ENCODE peak calls at places on chromosomes 13 and 19, in four cellular contexts. One of them, this sample, is unnamed.

GRCh38 chr19:1837222-1837565 is 11.1 kb downstream of the REXO1 start:
- DNase-seq in HepG2: no peak
- DNase-seq in HCT116: no peak
- DNase-seq in H1: no peak
- DNase-seq in this sample: no peak

GRCh38 chr13:40179421-40179820 is 487.0 kb downstream of the FOXO1 start:
- DNase-seq in HepG2: no peak
- DNase-seq in HCT116: no peak
- DNase-seq in H1: no peak
- DNase-seq in this sample: no peak

GRCh38 chr13:49374585-49375290 is 69.1 kb downstream of the CAB39L start:
- DNase-seq in HepG2: no peak
- DNase-seq in HCT116: no peak
- DNase-seq in H1: no peak
- DNase-seq in this sample: no peak

GRCh38 chr19:18762125-18763023 is 28.7 kb downstream of the COMP start:
- DNase-seq in HepG2: peak
- DNase-seq in HCT116: peak
- DNase-seq in H1: no peak
- DNase-seq in this sample: no peak

GRCh38 chr13:100129605-100130004 is 40.7 kb downstream of the PCCA start:
- DNase-seq in HepG2: no peak
- DNase-seq in HCT116: no peak
- DNase-seq in H1: no peak
- DNase-seq in this sample: peak

GRCh38 chr19:54662730-54663129 is at the start of gene LILRB4:
- DNase-seq in HepG2: no peak
- DNase-seq in HCT116: no peak
- DNase-seq in H1: no peak
- DNase-seq in this sample: no peak

GRCh38 chr19:16895467-16896097 is 6.8 kb downstream of the F2RL3 start:
- DNase-seq in HepG2: no peak
- DNase-seq in HCT116: no peak
- DNase-seq in H1: no peak
- DNase-seq in this sample: no peak

GRCh38 chr19:1825909-1826556 is 14.0 kb upstream of the ATP8B3 start:
- DNase-seq in HepG2: peak
- DNase-seq in HCT116: no peak
- DNase-seq in H1: peak
- DNase-seq in this sample: peak

GRCh38 chr13:66492479-66492878 is 737.7 kb downstream of the PCDH9 start:
- DNase-seq in HepG2: peak
- DNase-seq in HCT116: peak
- DNase-seq in H1: no peak
- DNase-seq in this sample: no peak

GRCh38 chr19:43694553-43694952 is 21.3 kb upstream of the IRGC start:
- DNase-seq in HepG2: no peak
- DNase-seq in HCT116: no peak
- DNase-seq in H1: no peak
- DNase-seq in this sample: no peak

GRCh38 chr13:108903613-108904012 is 274.2 kb downstream of the MYO16 start:
- DNase-seq in HepG2: no peak
- DNase-seq in HCT116: no peak
- DNase-seq in H1: no peak
- DNase-seq in this sample: no peak

GRCh38 chr13:30685320-30685859 is 50.0 kb upstream of the ALOX5AP start:
- DNase-seq in HepG2: no peak
- DNase-seq in HCT116: no peak
- DNase-seq in H1: no peak
- DNase-seq in this sample: no peak

GRCh38 chr13:29850213-29850898 is at the start of gene UBL3:
- DNase-seq in HepG2: peak
- DNase-seq in HCT116: peak
- DNase-seq in H1: peak
- DNase-seq in this sample: peak

GRCh38 chr13:71522976-71523517 is 344.0 kb downstream of the DACH1 start:
- DNase-seq in HepG2: no peak
- DNase-seq in HCT116: no peak
- DNase-seq in H1: no peak
- DNase-seq in this sample: no peak

GRCh38 chr13:20721454-20722357 is 18.2 kb downstream of the IL17D start:
- DNase-seq in HepG2: no peak
- DNase-seq in HCT116: no peak
- DNase-seq in H1: no peak
- DNase-seq in this sample: no peak

GRCh38 chr13:102316732-102317131 is 85.1 kb downstream of the FGF14 start:
- DNase-seq in HepG2: no peak
- DNase-seq in HCT116: no peak
- DNase-seq in H1: no peak
- DNase-seq in this sample: no peak

GRCh38 chr13:110925023-110925608 is 10.2 kb upstream of the ANKRD10 start:
- DNase-seq in HepG2: no peak
- DNase-seq in HCT116: no peak
- DNase-seq in H1: no peak
- DNase-seq in this sample: no peak

GRCh38 chr19:15634105-15634504 is 6.6 kb upstream of the CYP4F3 start:
- DNase-seq in HepG2: no peak
- DNase-seq in HCT116: no peak
- DNase-seq in H1: no peak
- DNase-seq in this sample: no peak

GRCh38 chr19:11145147-11145924 is 10.2 kb downstream of the SPC24 start:
- DNase-seq in HepG2: no peak
- DNase-seq in HCT116: no peak
- DNase-seq in H1: no peak
- DNase-seq in this sample: no peak

GRCh38 chr13:37403776-37404497 is 194.6 kb downstream of the POSTN start:
- DNase-seq in HepG2: no peak
- DNase-seq in HCT116: no peak
- DNase-seq in H1: no peak
- DNase-seq in this sample: no peak

GRCh38 chr13:95298971-95299627 is 2.2 kb downstream of the ABCC4 start:
- DNase-seq in HepG2: no peak
- DNase-seq in HCT116: peak
- DNase-seq in H1: no peak
- DNase-seq in this sample: no peak

GRCh38 chr19:2118438-2118837 is 21.7 kb downstream of the IZUMO4 start:
- DNase-seq in HepG2: no peak
- DNase-seq in HCT116: no peak
- DNase-seq in H1: no peak
- DNase-seq in this sample: no peak

GRCh38 chr13:112940236-112940635 is 28.8 kb upstream of the MCF2L start:
- DNase-seq in HepG2: no peak
- DNase-seq in HCT116: no peak
- DNase-seq in H1: no peak
- DNase-seq in this sample: no peak

GRCh38 chr19:6728346-6728745 is 7.9 kb upstream of the C3 start:
- DNase-seq in HepG2: no peak
- DNase-seq in HCT116: no peak
- DNase-seq in H1: no peak
- DNase-seq in this sample: no peak

GRCh38 chr19:48925240-48925843 is 8.2 kb upstream of the DHDH start:
- DNase-seq in HepG2: peak
- DNase-seq in HCT116: peak
- DNase-seq in H1: no peak
- DNase-seq in this sample: no peak

GRCh38 chr19:13068064-13068807 is 34.4 kb downstream of the LYL1 start:
- DNase-seq in HepG2: no peak
- DNase-seq in HCT116: no peak
- DNase-seq in H1: no peak
- DNase-seq in this sample: no peak
- TF ChIP-seq YY1 in HepG2: no peak
- TF ChIP-seq YY1 in HCT116: no peak
- TF ChIP-seq YY1 in H1: no peak
- TF ChIP-seq YY1 in this sample: no peak

DNA sequence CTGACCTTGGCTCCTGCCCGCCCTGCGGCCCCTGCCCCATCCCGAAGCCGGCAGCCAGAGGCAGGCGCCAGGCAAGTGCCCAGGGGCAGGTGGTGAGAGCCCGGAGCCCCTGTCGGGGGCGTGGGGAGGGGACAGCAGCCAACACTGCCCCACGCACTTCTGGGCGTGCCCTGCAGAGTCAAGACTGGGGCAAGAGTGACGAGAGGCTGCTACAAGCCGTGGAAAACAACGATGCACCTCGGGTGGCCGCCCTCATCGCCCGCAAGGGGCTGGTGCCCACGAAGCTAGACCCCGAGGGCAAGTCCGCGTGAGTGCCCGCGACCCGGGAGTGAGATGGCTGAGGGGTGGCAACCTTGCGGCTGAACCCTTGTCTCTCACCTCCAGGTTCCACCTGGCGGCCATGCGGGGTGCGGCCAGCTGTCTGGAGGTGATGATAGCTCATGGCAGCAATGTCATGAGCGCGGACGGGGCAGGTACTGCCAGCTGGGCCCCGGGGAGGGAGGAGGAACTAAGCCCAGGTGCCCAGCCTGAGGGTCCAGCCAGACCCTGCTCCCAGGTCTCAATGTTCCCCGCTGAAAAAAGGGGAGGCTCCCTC is 17.3 kb downstream of the ANKRD24 start:
- DNase-seq in HepG2: peak
- DNase-seq in HCT116: no peak
- DNase-seq in H1: no peak
- DNase-seq in this sample: no peak
- TF ChIP-seq YY1 in HepG2: no peak
- TF ChIP-seq YY1 in HCT116: peak
- TF ChIP-seq YY1 in H1: peak
- TF ChIP-seq YY1 in this sample: no peak

GRCh38 chr13:33403807-33404362 is 118.3 kb upstream of the STARD13 start:
- DNase-seq in HepG2: no peak
- DNase-seq in HCT116: no peak
- DNase-seq in H1: no peak
- DNase-seq in this sample: no peak

GRCh38 chr13:33410619-33411018 is 125.1 kb upstream of the STARD13 start:
- DNase-seq in HepG2: no peak
- DNase-seq in HCT116: no peak
- DNase-seq in H1: no peak
- DNase-seq in this sample: no peak

GRCh38 chr13:33405371-33405770 is 119.8 kb upstream of the STARD13 start:
- DNase-seq in HepG2: no peak
- DNase-seq in HCT116: no peak
- DNase-seq in H1: no peak
- DNase-seq in this sample: no peak

GRCh38 chr13:33411312-33411711 is 125.8 kb upstream of the STARD13 start:
- DNase-seq in HepG2: no peak
- DNase-seq in HCT116: no peak
- DNase-seq in H1: no peak
- DNase-seq in this sample: no peak

DNA sequence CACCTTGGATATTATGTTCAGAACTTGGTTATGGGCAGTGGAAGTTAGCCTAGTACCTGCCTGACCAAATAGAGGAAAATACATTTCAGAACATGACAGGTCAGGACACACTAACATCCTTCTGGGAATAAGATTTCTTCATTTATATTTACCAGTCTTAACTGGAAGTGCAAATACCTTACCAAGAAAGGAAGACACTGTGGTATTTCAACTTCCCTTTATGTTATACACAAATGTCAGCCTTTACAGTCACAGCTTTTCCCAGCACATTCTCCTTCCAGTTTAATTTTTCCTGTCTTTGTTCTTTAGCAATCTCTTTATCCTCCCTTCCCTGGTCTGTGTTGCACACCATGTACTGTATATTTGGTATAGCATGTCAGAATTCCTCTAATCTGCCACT is 124.1 kb upstream of the STARD13 start:
- DNase-seq in HepG2: no peak
- DNase-seq in HCT116: no peak
- DNase-seq in H1: no peak
- DNase-seq in this sample: no peak
- TF ChIP-seq YY1 in HepG2: no peak
- TF ChIP-seq YY1 in HCT116: no peak
- TF ChIP-seq YY1 in H1: no peak
- TF ChIP-seq YY1 in this sample: no peak

GRCh38 chr19:40822161-40822560 is 23.2 kb downstream of the EGLN2 start:
- DNase-seq in HepG2: no peak
- DNase-seq in HCT116: no peak
- DNase-seq in H1: no peak
- DNase-seq in this sample: no peak
- TF ChIP-seq YY1 in HepG2: no peak
- TF ChIP-seq YY1 in HCT116: no peak
- TF ChIP-seq YY1 in H1: no peak
- TF ChIP-seq YY1 in this sample: no peak